ENCODE peak calls at places on chromosomes 4 and X, in five cellular contexts. One of them, this sample, is unnamed.

GRCh38 chr4:146382194-146382593 is 139.5 kb downstream of the SLC10A7 start:
- DNase-seq in Peyer's patch: no peak
- DNase-seq in suprapubic skin: no peak
- DNase-seq in sigmoid colon: no peak
- DNase-seq in HCT116: no peak
- DNase-seq in this sample: no peak

GRCh38 chrX:87526281-87526680 is 8.7 kb downstream of the KLHL4 start:
- DNase-seq in suprapubic skin: no peak
- DNase-seq in Peyer's patch: no peak
- DNase-seq in HCT116: no peak
- DNase-seq in sigmoid colon: no peak
- DNase-seq in this sample: no peak

GRCh38 chr4:36099509-36099908 is 144.8 kb downstream of the ARAP2 start:
- DNase-seq in HCT116: no peak
- DNase-seq in Peyer's patch: no peak
- DNase-seq in suprapubic skin: no peak
- DNase-seq in sigmoid colon: no peak
- DNase-seq in this sample: no peak

GRCh38 chr4:40662962-40663604 is 33.4 kb upstream of the RBM47 start:
- DNase-seq in sigmoid colon: no peak
- DNase-seq in suprapubic skin: no peak
- DNase-seq in HCT116: no peak
- DNase-seq in Peyer's patch: no peak
- DNase-seq in this sample: no peak

GRCh38 chr4:113979157-113979972 is at the start of gene ARSJ:
- DNase-seq in HCT116: peak
- DNase-seq in suprapubic skin: peak
- DNase-seq in Peyer's patch: peak
- DNase-seq in sigmoid colon: peak
- DNase-seq in this sample: no peak

GRCh38 chr4:9765091-9765490 is 16.3 kb upstream of the DRD5 start:
- DNase-seq in suprapubic skin: no peak
- DNase-seq in Peyer's patch: no peak
- DNase-seq in HCT116: peak
- DNase-seq in sigmoid colon: no peak
- DNase-seq in this sample: no peak

GRCh38 chr4:88583643-88584470 is 8.4 kb upstream of the HERC3 start:
- DNase-seq in suprapubic skin: no peak
- DNase-seq in Peyer's patch: no peak
- DNase-seq in HCT116: no peak
- DNase-seq in sigmoid colon: no peak
- DNase-seq in this sample: no peak

GRCh38 chr4:67725981-67726380 is 25.0 kb upstream of the UBA6 start:
- DNase-seq in suprapubic skin: no peak
- DNase-seq in Peyer's patch: no peak
- DNase-seq in sigmoid colon: no peak
- DNase-seq in HCT116: no peak
- DNase-seq in this sample: no peak

GRCh38 chr4:10490996-10491395 is 33.8 kb upstream of the ZNF518B start:
- DNase-seq in sigmoid colon: no peak
- DNase-seq in suprapubic skin: no peak
- DNase-seq in Peyer's patch: no peak
- DNase-seq in HCT116: no peak
- DNase-seq in this sample: no peak

GRCh38 chr4:6367313-6367945 is 97.8 kb downstream of the WFS1 start:
- DNase-seq in suprapubic skin: no peak
- DNase-seq in sigmoid colon: no peak
- DNase-seq in HCT116: no peak
- DNase-seq in Peyer's patch: no peak
- DNase-seq in this sample: no peak

GRCh38 chr4:175306436-175306835 is 388.3 kb downstream of the ADAM29 start:
- DNase-seq in suprapubic skin: no peak
- DNase-seq in sigmoid colon: no peak
- DNase-seq in Peyer's patch: no peak
- DNase-seq in HCT116: no peak
- DNase-seq in this sample: no peak

GRCh38 chr4:85937507-85937906 is 422.3 kb downstream of the MAPK10 start:
- DNase-seq in sigmoid colon: no peak
- DNase-seq in suprapubic skin: no peak
- DNase-seq in Peyer's patch: no peak
- DNase-seq in HCT116: no peak
- DNase-seq in this sample: no peak

GRCh38 chrX:107029752-107030151 is 29.7 kb upstream of the MORC4 start:
- DNase-seq in HCT116: no peak
- DNase-seq in Peyer's patch: no peak
- DNase-seq in sigmoid colon: no peak
- DNase-seq in suprapubic skin: no peak
- DNase-seq in this sample: no peak

GRCh38 chr4:113153529-113154101 is 104.2 kb downstream of the ANK2 start:
- DNase-seq in Peyer's patch: no peak
- DNase-seq in suprapubic skin: no peak
- DNase-seq in sigmoid colon: no peak
- DNase-seq in HCT116: no peak
- DNase-seq in this sample: no peak

GRCh38 chr4:31187979-31188378 is 467.8 kb downstream of the PCDH7 start:
- DNase-seq in HCT116: no peak
- DNase-seq in suprapubic skin: no peak
- DNase-seq in sigmoid colon: no peak
- DNase-seq in Peyer's patch: no peak
- DNase-seq in this sample: no peak

GRCh38 chr4:80199947-80200346 is 2.6 kb downstream of the PRDM8 start:
- DNase-seq in sigmoid colon: no peak
- DNase-seq in suprapubic skin: no peak
- DNase-seq in Peyer's patch: no peak
- DNase-seq in HCT116: no peak
- DNase-seq in this sample: no peak

GRCh38 chr4:80204433-80204832 is 7.1 kb downstream of the PRDM8 start:
- DNase-seq in suprapubic skin: no peak
- DNase-seq in sigmoid colon: no peak
- DNase-seq in HCT116: no peak
- DNase-seq in Peyer's patch: no peak
- DNase-seq in this sample: no peak

GRCh38 chr4:80202784-80203553 is 5.7 kb downstream of the PRDM8 start:
- DNase-seq in sigmoid colon: peak
- DNase-seq in Peyer's patch: peak
- DNase-seq in HCT116: no peak
- DNase-seq in suprapubic skin: peak
- DNase-seq in this sample: no peak

GRCh38 chr4:80201326-80202151 is 4.2 kb downstream of the PRDM8 start:
- DNase-seq in Peyer's patch: peak
- DNase-seq in suprapubic skin: peak
- DNase-seq in HCT116: no peak
- DNase-seq in sigmoid colon: no peak
- DNase-seq in this sample: no peak

GRCh38 chr4:80202190-80202711 is 4.9 kb downstream of the PRDM8 start:
- DNase-seq in HCT116: no peak
- DNase-seq in sigmoid colon: peak
- DNase-seq in suprapubic skin: peak
- DNase-seq in Peyer's patch: peak
- DNase-seq in this sample: peak
- TF ChIP-seq POLR2A in HCT116: no peak
- TF ChIP-seq POLR2A in sigmoid colon: peak
- TF ChIP-seq POLR2A in suprapubic skin: no peak
- TF ChIP-seq POLR2A in Peyer's patch: no peak
- TF ChIP-seq POLR2A in this sample: no peak

DNA sequence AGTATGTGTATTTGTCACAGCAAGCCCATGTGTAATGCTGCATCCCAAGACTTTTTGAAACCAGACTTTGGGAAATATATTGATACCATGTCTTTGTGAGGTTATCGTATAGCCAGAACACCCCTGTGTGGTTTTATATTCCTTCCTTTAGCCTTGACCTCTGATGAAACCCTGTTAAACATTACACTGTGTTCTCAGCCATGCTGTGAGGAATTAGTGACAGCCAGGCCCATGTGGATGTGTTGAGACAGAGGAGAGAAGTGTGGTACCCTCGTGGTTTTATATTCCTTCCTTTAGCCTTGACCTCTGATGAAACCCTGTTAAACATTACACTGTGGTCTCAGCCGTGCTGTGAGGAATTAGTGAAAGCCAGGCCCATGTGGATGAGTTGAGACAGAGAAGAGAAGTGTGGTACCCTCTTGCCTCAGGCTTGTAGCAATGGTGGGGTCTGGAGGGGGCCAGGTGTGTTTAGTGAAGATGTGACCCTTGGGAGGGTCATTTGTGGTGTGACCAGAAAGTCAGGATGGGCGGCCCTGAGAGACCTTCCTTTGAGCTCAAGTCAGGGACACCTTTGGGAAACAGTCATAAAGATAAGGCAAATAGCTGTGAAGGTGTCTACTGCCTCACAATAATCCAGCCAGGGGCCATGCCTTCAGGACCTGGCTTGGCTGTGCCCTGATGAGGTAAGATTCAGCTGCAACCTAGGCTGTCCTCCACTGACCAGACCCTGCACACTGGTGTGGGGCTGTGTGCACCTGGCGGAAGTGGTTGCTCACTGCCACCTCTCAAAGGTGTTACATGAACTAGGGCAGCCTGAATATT is 110.0 kb downstream of the IRF2 start:
- DNase-seq in sigmoid colon: no peak
- DNase-seq in Peyer's patch: no peak
- DNase-seq in suprapubic skin: no peak
- DNase-seq in HCT116: no peak
- DNase-seq in this sample: no peak
- TF ChIP-seq POLR2A in sigmoid colon: no peak
- TF ChIP-seq POLR2A in Peyer's patch: no peak
- TF ChIP-seq POLR2A in suprapubic skin: no peak
- TF ChIP-seq POLR2A in HCT116: no peak
- TF ChIP-seq POLR2A in this sample: no peak

GRCh38 chrX:103742339-103742738 is 31.6 kb downstream of the TMEM31 start:
- DNase-seq in suprapubic skin: no peak
- DNase-seq in HCT116: no peak
- DNase-seq in sigmoid colon: no peak
- DNase-seq in Peyer's patch: no peak
- DNase-seq in this sample: no peak
- TF ChIP-seq POLR2A in suprapubic skin: no peak
- TF ChIP-seq POLR2A in HCT116: no peak
- TF ChIP-seq POLR2A in sigmoid colon: no peak
- TF ChIP-seq POLR2A in Peyer's patch: no peak
- TF ChIP-seq POLR2A in this sample: no peak

GRCh38 chr4:11801466-11802446 is 373.1 kb upstream of the HS3ST1 start:
- DNase-seq in HCT116: no peak
- DNase-seq in Peyer's patch: no peak
- DNase-seq in sigmoid colon: no peak
- DNase-seq in suprapubic skin: no peak
- DNase-seq in this sample: no peak
- TF ChIP-seq POLR2A in HCT116: no peak
- TF ChIP-seq POLR2A in Peyer's patch: no peak
- TF ChIP-seq POLR2A in sigmoid colon: no peak
- TF ChIP-seq POLR2A in suprapubic skin: no peak
- TF ChIP-seq POLR2A in this sample: no peak

GRCh38 chr4:56060021-56060420 is 111.3 kb downstream of the CEP135 start:
- DNase-seq in sigmoid colon: no peak
- DNase-seq in Peyer's patch: no peak
- DNase-seq in HCT116: no peak
- DNase-seq in suprapubic skin: no peak
- DNase-seq in this sample: no peak
- TF ChIP-seq POLR2A in sigmoid colon: no peak
- TF ChIP-seq POLR2A in Peyer's patch: no peak
- TF ChIP-seq POLR2A in HCT116: no peak
- TF ChIP-seq POLR2A in suprapubic skin: no peak
- TF ChIP-seq POLR2A in this sample: no peak

DNA sequence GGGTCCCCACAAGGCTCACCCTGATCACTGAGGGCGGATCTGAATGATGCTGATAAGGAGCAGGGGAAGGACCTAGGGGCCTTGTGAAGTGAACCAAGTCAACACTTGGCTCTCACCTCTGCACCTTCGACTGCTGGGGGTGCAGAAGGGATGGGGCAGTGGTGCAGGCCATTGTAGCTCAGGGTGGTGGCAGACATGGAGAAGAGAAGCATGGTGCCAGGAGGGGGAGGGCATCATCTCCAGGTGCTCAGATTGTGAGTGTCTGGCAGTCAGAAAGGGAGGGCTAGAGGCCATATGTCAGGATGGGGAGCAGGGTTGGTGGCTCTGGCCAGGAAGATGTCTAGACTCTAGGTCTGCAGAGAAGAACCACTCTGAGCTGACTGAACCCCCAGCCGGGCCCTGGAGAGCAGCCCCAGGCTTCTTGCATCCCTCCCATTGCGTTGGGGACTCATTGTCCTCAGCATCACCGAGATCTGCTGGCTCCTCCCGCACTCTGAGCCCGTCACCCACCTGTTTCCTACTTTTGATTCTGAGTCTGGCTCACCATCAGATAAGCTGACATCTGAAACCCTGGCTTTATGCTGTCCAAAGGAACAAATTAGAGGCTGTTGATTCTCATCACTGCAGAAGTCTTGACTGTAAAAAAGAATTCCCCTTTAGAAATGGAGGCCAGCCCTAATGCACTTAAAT is 3.8 kb downstream of the APLN start:
- DNase-seq in suprapubic skin: no peak
- DNase-seq in sigmoid colon: no peak
- DNase-seq in HCT116: no peak
- DNase-seq in Peyer's patch: peak
- DNase-seq in this sample: no peak
- TF ChIP-seq POLR2A in suprapubic skin: no peak
- TF ChIP-seq POLR2A in sigmoid colon: no peak
- TF ChIP-seq POLR2A in HCT116: no peak
- TF ChIP-seq POLR2A in Peyer's patch: no peak
- TF ChIP-seq POLR2A in this sample: no peak

GRCh38 chr4:73608677-73609594 is 11.3 kb downstream of the RASSF6 start:
- DNase-seq in Peyer's patch: no peak
- DNase-seq in HCT116: no peak
- DNase-seq in sigmoid colon: no peak
- DNase-seq in suprapubic skin: no peak
- DNase-seq in this sample: no peak
- TF ChIP-seq POLR2A in Peyer's patch: no peak
- TF ChIP-seq POLR2A in HCT116: no peak
- TF ChIP-seq POLR2A in sigmoid colon: no peak
- TF ChIP-seq POLR2A in suprapubic skin: no peak
- TF ChIP-seq POLR2A in this sample: no peak

GRCh38 chrX:119235872-119236598 is at the start of gene PGRMC1:
- DNase-seq in Peyer's patch: peak
- DNase-seq in suprapubic skin: peak
- DNase-seq in sigmoid colon: peak
- DNase-seq in HCT116: peak
- DNase-seq in this sample: peak
- TF ChIP-seq POLR2A in Peyer's patch: peak
- TF ChIP-seq POLR2A in suprapubic skin: peak
- TF ChIP-seq POLR2A in sigmoid colon: peak
- TF ChIP-seq POLR2A in HCT116: peak
- TF ChIP-seq POLR2A in this sample: peak

This sample was measured in GM12892.